ENCODE peak calls at places on chromosomes 3 and 15, in five cellular contexts. T is HCT116, E is transverse colon, N is prostate gland, C is GM12891. D is an unnamed sample.

GRCh38 chr3:135034291-135034768 is 239.3 kb downstream of the EPHB1 start:
- DNase-seq in T (no peak), E (no peak), C (no peak), N (no peak), D (no peak)

GRCh38 chr15:70358011-70358819 is 260.5 kb upstream of the TLE3 start:
- DNase-seq in T (no peak), C (no peak), N (no peak), E (no peak), D (no peak)

GRCh38 chr3:112467584-112467983 is 31.7 kb downstream of the BTLA start:
- DNase-seq in E (no peak), T (no peak), N (no peak), C (no peak), D (no peak)

GRCh38 chr3:13338996-13339395 is 81.1 kb downstream of the NUP210 start:
- DNase-seq in C (no peak), N (no peak), T (no peak), E (no peak), D (no peak)

GRCh38 chr3:193842832-193843446 is 249.9 kb downstream of the OPA1 start:
- DNase-seq in T (no peak), N (no peak), E (peak), C (no peak), D (no peak)

GRCh38 chr3:38163117-38163870 is 2.0 kb upstream of the OXSR1 start:
- DNase-seq in C (no peak), E (no peak), N (no peak), T (no peak), D (no peak)

GRCh38 chr3:108946292-108947290 is 7.1 kb downstream of the GUCA1C start:
- DNase-seq in C (no peak), E (no peak), T (peak), N (no peak), D (no peak)

GRCh38 chr15:50181983-50182232 is at the start of gene SLC27A2:
- DNase-seq in T (peak), C (no peak), E (peak), N (peak), D (no peak)

GRCh38 chr3:150760431-150761200 is 2.4 kb downstream of the SIAH2 start:
- DNase-seq in T (no peak), E (no peak), C (no peak), N (no peak), D (no peak)

GRCh38 chr3:61442696-61443095 is 118.7 kb upstream of the PTPRG start:
- DNase-seq in C (no peak), N (no peak), E (no peak), T (no peak), D (no peak)

GRCh38 chr15:39801641-39802309 is 19.1 kb upstream of the FSIP1 start:
- DNase-seq in E (peak), T (peak), N (no peak), C (no peak), D (no peak)

GRCh38 chr3:40071683-40072238 is 237.7 kb upstream of the EIF1B start:
- DNase-seq in E (peak), T (no peak), N (no peak), C (no peak), D (no peak)

GRCh38 chr15:90354986-90355385 is 2.9 kb downstream of the ZNF774 start:
- DNase-seq in T (no peak), C (no peak), N (no peak), E (no peak), D (no peak)

GRCh38 chr15:90362936-90363212 is 10.8 kb downstream of the ZNF774 start:
- DNase-seq in C (no peak), T (no peak), E (no peak), N (no peak), D (no peak)

GRCh38 chr15:90360746-90361145 is 8.7 kb downstream of the ZNF774 start:
- DNase-seq in T (no peak), E (no peak), C (no peak), N (no peak), D (no peak)

GRCh38 chr15:90364251-90364650 is 12.2 kb downstream of the ZNF774 start:
- DNase-seq in C (no peak), N (no peak), E (no peak), T (no peak), D (no peak)

GRCh38 chr15:90358124-90359033 is 6.3 kb downstream of the ZNF774 start:
- DNase-seq in N (no peak), C (no peak), E (peak), T (no peak), D (no peak)
- TF ChIP-seq POLR2AphosphoS5 in N (no peak), C (no peak), E (peak), T (no peak), D (no peak)

GRCh38 chr15:68479406-68479805 is 47.4 kb upstream of the ITGA11 start:
- DNase-seq in T (no peak), N (peak), C (no peak), E (peak), D (no peak)
- TF ChIP-seq POLR2AphosphoS5 in T (no peak), N (peak), C (no peak), E (no peak), D (no peak)

DNA sequence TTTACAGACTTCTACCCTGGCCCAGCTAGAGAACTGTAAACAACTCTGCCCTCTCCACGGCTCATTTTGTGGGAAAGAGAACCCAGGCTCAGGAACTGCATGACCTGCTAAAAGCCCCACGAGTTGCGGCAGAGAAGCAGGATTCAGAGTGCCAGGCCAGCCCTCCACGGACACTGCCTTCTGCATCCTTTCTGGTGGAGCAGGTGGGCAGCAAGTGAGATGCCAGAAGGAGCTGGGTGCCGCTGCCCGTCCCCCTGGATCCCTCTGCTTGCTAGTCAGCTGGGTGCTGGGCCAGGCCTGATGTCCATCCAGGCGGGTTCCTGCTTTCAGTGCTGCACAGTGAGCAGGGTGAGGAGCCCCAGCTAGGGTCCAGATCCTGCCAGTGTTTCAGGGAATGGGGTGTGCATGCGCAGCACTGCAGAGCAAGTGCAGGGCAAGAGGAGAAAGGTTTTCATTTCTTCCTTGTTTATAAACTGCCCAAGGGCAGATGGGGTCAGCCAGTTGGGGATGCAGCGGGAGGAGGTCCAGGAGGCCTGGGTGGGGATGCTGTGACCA is 5.2 kb upstream of the RAB43 start:
- DNase-seq in E (no peak), N (no peak), T (no peak), C (no peak), D (no peak)
- TF ChIP-seq POLR2AphosphoS5 in E (no peak), N (no peak), T (no peak), C (no peak), D (no peak)

GRCh38 chr15:63354771-63355650 is 26.6 kb downstream of the CA12 start:
- DNase-seq in N (no peak), E (peak), T (no peak), C (no peak), D (no peak)
- TF ChIP-seq POLR2AphosphoS5 in N (no peak), E (peak), T (no peak), C (no peak), D (no peak)

GRCh38 chr15:43232289-43232874 is 11.6 kb upstream of the EPB42 start:
- DNase-seq in E (no peak), C (no peak), T (no peak), N (no peak), D (no peak)

GRCh38 chr15:43226436-43227305 is 5.9 kb upstream of the EPB42 start:
- DNase-seq in C (no peak), N (no peak), T (no peak), E (no peak), D (no peak)

GRCh38 chr15:43229977-43230376 is 9.2 kb upstream of the EPB42 start:
- DNase-seq in E (no peak), N (no peak), C (no peak), T (no peak), D (no peak)

GRCh38 chr15:43235536-43235935 is 14.7 kb upstream of the EPB42 start:
- DNase-seq in T (no peak), N (no peak), C (no peak), E (no peak), D (no peak)

GRCh38 chr15:43230640-43231115 is 9.9 kb upstream of the EPB42 start:
- DNase-seq in N (no peak), C (no peak), T (no peak), E (no peak), D (no peak)
- TF ChIP-seq POLR2AphosphoS5 in N (no peak), C (no peak), T (no peak), E (no peak), D (no peak)

GRCh38 chr15:72222433-72222832 is 8.6 kb downstream of the PKM start:
- DNase-seq in C (no peak), T (no peak), E (peak), N (peak), D (no peak)
- TF ChIP-seq POLR2AphosphoS5 in C (peak), T (no peak), E (no peak), N (peak), D (peak)

DNA sequence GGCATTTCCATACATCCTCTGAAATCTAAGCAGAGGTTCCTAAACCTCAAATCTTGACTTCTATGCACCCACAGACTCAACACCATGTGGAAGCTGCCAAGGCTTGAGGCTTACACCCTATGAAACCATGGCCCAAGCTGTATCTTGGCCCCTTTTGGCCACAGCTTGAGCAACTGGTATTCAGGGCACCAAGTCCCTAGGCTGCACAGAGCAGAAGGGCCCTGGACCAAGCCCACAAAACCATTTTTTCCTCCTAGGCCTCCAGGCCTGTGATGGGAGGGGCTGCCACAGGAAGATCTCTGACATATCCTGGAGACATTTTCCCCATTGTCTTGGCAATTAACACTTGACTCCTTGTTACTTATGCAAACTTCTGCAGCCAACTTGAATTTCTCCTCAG is 54.4 kb upstream of the IL12A start:
- DNase-seq in N (no peak), C (no peak), E (no peak), T (no peak), D (no peak)
- TF ChIP-seq POLR2AphosphoS5 in N (no peak), C (no peak), E (no peak), T (no peak), D (no peak)

DNA sequence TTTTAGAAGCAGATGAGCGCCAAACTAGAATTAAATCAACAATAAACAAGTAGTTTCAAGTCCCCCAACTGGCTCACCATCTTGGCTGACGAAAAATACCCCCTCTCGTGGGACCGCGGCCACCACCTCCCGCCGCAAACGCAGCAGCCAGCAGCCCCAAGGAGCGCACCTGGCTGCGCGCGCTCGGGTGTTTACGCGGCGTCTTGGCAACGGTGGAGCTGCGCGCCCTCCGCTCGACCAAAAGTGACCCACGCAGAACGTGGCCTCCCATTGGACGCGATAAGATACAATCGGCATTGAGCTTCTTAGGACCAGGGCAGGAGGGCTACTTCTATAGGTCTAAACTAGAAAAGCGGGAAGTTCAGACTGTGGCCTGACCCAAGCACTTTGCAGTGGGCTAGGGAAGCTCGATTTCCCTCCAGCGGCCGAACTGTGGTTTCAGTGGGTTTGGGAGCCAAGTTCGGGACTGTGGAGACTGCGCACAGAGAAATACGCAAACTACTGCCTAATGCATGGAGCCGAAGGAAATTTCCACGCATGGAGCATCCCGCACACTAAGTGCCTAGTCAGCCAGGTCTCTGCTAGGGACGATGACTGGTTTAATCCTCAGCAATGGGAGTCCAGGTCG is at the start of gene MNS1:
- DNase-seq in E (peak), T (peak), C (peak), N (peak), D (no peak)
- TF ChIP-seq POLR2AphosphoS5 in E (no peak), T (no peak), C (peak), N (peak), D (peak)

DNA sequence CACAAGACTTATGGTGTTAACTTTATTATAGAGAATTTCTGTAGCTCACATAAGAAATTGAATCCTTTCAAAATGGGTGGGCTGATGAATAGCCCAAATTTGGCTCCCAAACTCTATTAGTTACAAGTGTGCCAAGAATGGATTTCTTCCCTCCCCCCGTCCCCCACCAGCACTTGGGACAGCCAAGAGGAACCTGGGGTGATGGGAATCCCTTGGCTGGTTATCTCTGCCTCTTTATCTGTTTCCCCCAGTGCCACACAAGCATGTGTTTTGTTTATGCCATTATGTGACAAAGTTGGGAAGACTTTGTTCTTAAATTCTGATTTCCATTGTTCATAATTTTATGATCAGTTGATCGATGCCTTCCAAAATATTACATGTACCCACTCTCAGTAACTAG is 28.3 kb downstream of the CMSS1 start:
- DNase-seq in E (no peak), T (no peak), N (no peak), C (no peak), D (no peak)
- TF ChIP-seq POLR2AphosphoS5 in E (no peak), T (no peak), N (no peak), C (no peak), D (no peak)

DNA sequence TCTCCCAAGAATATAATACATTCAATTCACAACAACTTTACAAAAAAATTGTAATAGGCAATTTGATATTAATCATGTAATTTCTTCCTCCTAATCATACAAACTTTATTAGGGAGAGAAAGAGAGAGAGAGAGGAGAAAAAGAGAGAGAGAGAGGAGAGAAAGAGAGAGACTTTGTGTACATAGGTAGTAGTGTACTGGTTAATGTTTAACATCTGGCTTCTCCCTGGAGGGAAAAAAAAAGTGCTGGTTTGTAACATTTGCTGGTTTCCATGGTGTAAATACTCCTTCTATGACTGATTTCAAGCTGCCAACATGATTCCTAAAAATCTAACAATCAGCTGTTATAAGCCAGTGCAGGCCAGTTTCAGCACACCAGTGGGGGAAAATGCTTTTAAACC is 98.0 kb upstream of the ARHGEF26 start:
- DNase-seq in T (no peak), C (no peak), E (no peak), N (no peak), D (no peak)
- TF ChIP-seq POLR2AphosphoS5 in T (no peak), C (no peak), E (no peak), N (no peak), D (no peak)